ENCODE peak calls at places on chromosomes 16 and 17, in four cellular contexts. A is endothelial cell of umbilical vein, C is glutamatergic neuron, J is B cell. H is an unnamed sample.
A peak's percentile ranks its signal among the peaks of the same experiment; 100 is the strongest.

GRCh38 chr17:676060-676745 is 38.4 kb downstream of the VPS53 start:
- DNase-seq in A (peak; percentile 75), C (no peak), J (no peak), H (no peak)

GRCh38 chr17:40499551-40500189 is 1.8 kb downstream of the TNS4 start:
- DNase-seq in A (peak; percentile 58), C (peak; percentile 65), J (no peak), H (no peak)

GRCh38 chr16:30619643-30620042 is 9.5 kb upstream of the ZNF689 start:
- DNase-seq in A (no peak), C (no peak), J (no peak), H (no peak)

GRCh38 chr17:34658796-34659195 is 79.4 kb downstream of the TMEM132E start:
- DNase-seq in A (no peak), C (no peak), J (no peak), H (no peak)

GRCh38 chr17:77638229-77638628 is 320.3 kb upstream of the TNRC6C start:
- DNase-seq in A (no peak), C (no peak), J (no peak), H (no peak)

GRCh38 chr17:82267575-82268379 is 5.7 kb downstream of the CSNK1D start:
- DNase-seq in A (peak; percentile 82), C (no peak), J (no peak), H (no peak)

GRCh38 chr17:1865252-1866037 is 35.6 kb downstream of the RPA1 start:
- DNase-seq in A (peak; percentile 37), C (peak; percentile 34), J (peak; percentile 62), H (peak; percentile 68)

GRCh38 chr16:8712589-8713361 is 38.4 kb downstream of the ABAT start:
- DNase-seq in A (no peak), C (peak; percentile 71), J (no peak), H (no peak)

GRCh38 chr17:77609553-77610517 is 348.7 kb upstream of the TNRC6C start:
- DNase-seq in A (no peak), C (no peak), J (peak; percentile 73), H (peak; percentile 65)

GRCh38 chr17:78611636-78612035 is 34.4 kb upstream of the DNAH17 start:
- DNase-seq in A (no peak), C (no peak), J (no peak), H (no peak)

GRCh38 chr17:62724398-62725146 is 83.5 kb downstream of the MARCHF10 start:
- DNase-seq in A (no peak), C (no peak), J (peak; percentile 68), H (peak; percentile 79)

GRCh38 chr16:57736419-57737281 is 1.1 kb downstream of the KATNB1 start:
- DNase-seq in A (peak; percentile 79), C (no peak), J (no peak), H (no peak)

GRCh38 chr17:67500261-67500660 is 123.2 kb downstream of the PITPNC1 start:
- DNase-seq in A (no peak), C (no peak), J (no peak), H (no peak)

GRCh38 chr17:76239538-76240274 is 587 bp downstream of the RNF157 start:
- DNase-seq in A (no peak), C (peak; percentile 33), J (no peak), H (no peak)

GRCh38 chr17:29212681-29213121 is 32.5 kb upstream of the MYO18A start:
- DNase-seq in A (no peak), C (no peak), J (no peak), H (no peak)

GRCh38 chr16:85994492-85995433 is 95.8 kb downstream of the IRF8 start:
- DNase-seq in A (no peak), C (no peak), J (peak; percentile 55), H (no peak)

GRCh38 chr16:14301150-14302030 is 230.3 kb downstream of the MRTFB start:
- DNase-seq in A (peak; percentile 12), C (no peak), J (no peak), H (peak; percentile 47)

GRCh38 chr17:71709271-71709670 is 411.5 kb upstream of the SOX9 start:
- DNase-seq in A (no peak), C (no peak), J (no peak), H (no peak)

GRCh38 chr16:29927523-29927905 is 1.5 kb upstream of the KCTD13 start:
- DNase-seq in A (no peak), C (no peak), J (no peak), H (no peak)

GRCh38 chr17:56727876-56728617 is 105.7 kb downstream of the C17orf67 start:
- DNase-seq in A (no peak), C (no peak), J (no peak), H (no peak)

GRCh38 chr17:38591759-38592241 is 14.0 kb downstream of the SRCIN1 start:
- DNase-seq in A (no peak), C (no peak), J (no peak), H (no peak)

GRCh38 chr17:77332981-77333685 is 192.4 kb downstream of the SEC14L1 start:
- DNase-seq in A (no peak), C (no peak), J (peak; percentile 34), H (no peak)

GRCh38 chr16:4409081-4409932 is 7.1 kb downstream of the CORO7 start:
- DNase-seq in A (no peak), C (no peak), J (no peak), H (no peak)

GRCh38 chr17:83079340-83079747 is at the start of gene METRNL:
- DNase-seq in A (no peak), C (peak; percentile 83), J (peak; percentile 70), H (peak; percentile 99)

GRCh38 chr17:48254896-48255295 is 147.3 kb downstream of the SNX11 start:
- DNase-seq in A (no peak), C (no peak), J (no peak), H (no peak)

GRCh38 chr16:52114414-52114813 is 432.5 kb downstream of the TOX3 start:
- DNase-seq in A (no peak), C (no peak), J (no peak), H (no peak)

GRCh38 chr16:11349599-11350276 is 4.5 kb downstream of the RMI2 start:
- DNase-seq in A (peak; percentile 31), C (no peak), J (no peak), H (no peak)

GRCh38 chr16:4692460-4693295 is 684 bp upstream of the NUDT16L1 start:
- DNase-seq in A (peak; percentile 19), C (no peak), J (peak; percentile 37), H (no peak)

GRCh38 chr16:89658221-89658879 is 714 bp downstream of the SPATA33 start:
- DNase-seq in A (no peak), C (peak; percentile 47), J (no peak), H (peak; percentile 56)

GRCh38 chr17:77506371-77506991 is 365.7 kb downstream of the SEC14L1 start:
- DNase-seq in A (no peak), C (peak; percentile 31), J (no peak), H (peak; percentile 15)

GRCh38 chr16:10877472-10877946 is 507 bp downstream of the CIITA start:
- DNase-seq in A (no peak), C (no peak), J (no peak), H (no peak)

GRCh38 chr16:70688266-70688742 is 2.5 kb upstream of the MTSS2 start:
- DNase-seq in A (peak; percentile 88), C (peak; percentile 14), J (no peak), H (no peak)

GRCh38 chr17:61904094-61904710 is 23.6 kb downstream of the INTS2 start:
- DNase-seq in A (no peak), C (no peak), J (peak; percentile 52), H (peak; percentile 68)

GRCh38 chr17:17514361-17514992 is 18.3 kb upstream of the RASD1 start:
- DNase-seq in A (no peak), C (no peak), J (no peak), H (no peak)

GRCh38 chr16:77955127-77955526 is 67.2 kb upstream of the CLEC3A start:
- DNase-seq in A (no peak), C (no peak), J (no peak), H (no peak)

GRCh38 chr16:81786321-81786720 is 7.2 kb downstream of the PLCG2 start:
- DNase-seq in A (peak; percentile 36), C (no peak), J (no peak), H (no peak)

GRCh38 chr16:86158688-86159360 is 259.9 kb downstream of the IRF8 start:
- DNase-seq in A (peak; percentile 4), C (no peak), J (no peak), H (no peak)

GRCh38 chr17:8965394-8966168 is at the start of gene PIK3R5:
- DNase-seq in A (no peak), C (peak; percentile 61), J (peak; percentile 89), H (peak; percentile 95)

GRCh38 chr17:38667099-38667786 is 7.5 kb downstream of the EPOP start:
- DNase-seq in A (peak; percentile 72), C (peak; percentile 84), J (peak; percentile 69), H (peak; percentile 82)

GRCh38 chr16:22969567-22969966 is 155.6 kb downstream of the HS3ST2 start:
- DNase-seq in A (no peak), C (no peak), J (no peak), H (no peak)

DNA sequence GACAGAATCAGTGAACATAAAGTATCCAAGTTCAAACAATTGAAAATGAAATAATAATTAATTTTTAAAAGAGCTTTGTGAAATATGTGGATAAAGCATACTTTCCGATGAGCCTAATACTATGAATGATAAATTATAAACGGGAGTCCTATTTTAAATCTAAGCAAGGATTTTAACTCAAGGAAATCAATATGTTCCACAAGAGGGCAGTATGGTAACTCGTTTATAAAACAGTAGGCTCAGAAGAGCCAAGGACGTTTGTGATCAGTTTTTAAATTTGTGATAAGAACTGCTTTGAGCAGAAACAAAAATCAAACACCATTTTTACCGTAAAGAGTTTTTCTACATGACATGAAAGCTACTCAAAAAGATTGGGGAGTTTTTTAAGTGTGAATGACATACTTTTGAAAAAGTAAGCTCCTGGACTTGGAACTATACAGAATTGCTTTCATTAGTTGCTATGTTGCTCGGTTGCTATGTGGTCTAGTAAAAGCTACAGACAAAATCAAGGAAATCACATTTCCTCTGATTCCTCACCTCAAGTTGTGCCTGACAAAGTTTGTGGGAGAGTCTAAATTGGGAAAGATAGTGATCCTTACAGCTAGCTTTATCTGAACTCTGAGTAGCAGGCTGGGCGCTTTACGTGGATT is 11.8 kb upstream of the TEKT1 start:
- DNase-seq in A (peak; percentile 68), C (no peak), J (no peak), H (peak; percentile 32)
- TF ChIP-seq CTCF in A (peak; percentile 26), C (peak; percentile 64), J (peak; percentile 81), H (no peak)

DNA sequence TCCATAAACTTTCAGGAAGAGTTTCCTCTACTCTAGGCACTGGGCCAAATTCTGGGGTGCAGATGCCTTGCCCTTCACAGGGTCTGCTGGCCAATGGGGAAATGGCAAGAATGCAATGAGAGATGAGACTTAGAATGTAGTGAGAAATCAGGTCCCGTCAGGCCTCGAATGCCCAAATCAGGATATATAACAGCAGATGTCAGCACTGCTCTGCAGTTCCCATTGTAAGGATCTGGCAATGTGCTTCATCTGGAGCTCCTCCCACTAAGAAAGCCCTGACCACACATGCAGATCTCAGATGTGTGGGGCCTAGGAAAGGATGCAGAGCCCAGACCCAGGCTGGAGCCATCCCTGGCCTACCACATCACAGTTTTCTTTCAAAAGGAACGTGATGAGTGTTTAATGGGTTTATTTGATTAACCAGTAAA is 13.9 kb upstream of the LPCAT2 start:
- DNase-seq in A (peak; percentile 85), C (no peak), J (no peak), H (no peak)
- TF ChIP-seq CTCF in A (peak; percentile 20), C (no peak), J (no peak), H (no peak)

GRCh38 chr16:1723450-1724147 is 17.6 kb downstream of the MAPK8IP3 start:
- DNase-seq in A (peak; percentile 60), C (peak; percentile 62), J (peak; percentile 48), H (peak; percentile 73)
- TF ChIP-seq CTCF in A (peak; percentile 70), C (peak; percentile 88), J (peak; percentile 96), H (peak; percentile 46)

DNA sequence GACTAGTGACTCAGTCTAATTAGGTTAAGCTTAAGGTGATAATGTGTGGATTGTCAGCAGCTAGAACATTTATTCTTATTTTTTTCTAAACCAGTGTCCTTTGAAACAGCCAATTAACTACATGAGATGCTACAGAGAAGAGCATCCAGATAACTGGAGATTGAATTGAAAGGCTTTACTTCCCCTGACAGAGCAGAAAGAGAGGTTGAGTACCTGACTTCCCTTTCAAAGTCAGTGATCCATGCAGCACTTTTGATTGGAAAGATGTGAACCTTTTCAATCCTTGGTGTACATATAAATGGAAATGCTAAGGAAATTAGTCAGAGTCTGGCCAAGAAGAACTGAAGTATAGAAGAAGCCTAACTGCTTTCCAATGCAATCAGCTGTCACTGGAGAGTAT is 653.8 kb downstream of the CDH8 start:
- DNase-seq in A (no peak), C (no peak), J (no peak), H (no peak)
- TF ChIP-seq CTCF in A (no peak), C (no peak), J (no peak), H (no peak)

H was measured in GM20000.